ENCODE peak calls at places on chromosomes 13 and 19, in seven cellular contexts. One of them, this sample, is unnamed.

GRCh38 chr13:30158774-30159445 is 148.4 kb downstream of the KATNAL1 start:
- DNase-seq in heart left ventricle: no peak
- DNase-seq in cardiac fibroblast: peak; percentile 76
- DNase-seq in suprapubic skin: no peak
- DNase-seq in cardiac muscle cell: no peak
- DNase-seq in fibroblast of mammary gland: peak; percentile 91
- DNase-seq in left ventricle myocardium inferior: no peak
- DNase-seq in this sample: peak; percentile 89

GRCh38 chr19:58569943-58570670 is 3.0 kb downstream of the MZF1 start:
- DNase-seq in heart left ventricle: peak; percentile 25
- DNase-seq in cardiac fibroblast: no peak
- DNase-seq in suprapubic skin: peak; percentile 69
- DNase-seq in cardiac muscle cell: no peak
- DNase-seq in fibroblast of mammary gland: no peak
- DNase-seq in left ventricle myocardium inferior: peak; percentile 12
- DNase-seq in this sample: no peak

GRCh38 chr19:1843116-1843515 is 5.2 kb downstream of the REXO1 start:
- DNase-seq in heart left ventricle: no peak
- DNase-seq in cardiac fibroblast: no peak
- DNase-seq in suprapubic skin: no peak
- DNase-seq in cardiac muscle cell: no peak
- DNase-seq in fibroblast of mammary gland: no peak
- DNase-seq in left ventricle myocardium inferior: no peak
- DNase-seq in this sample: no peak

GRCh38 chr19:11181488-11181887 is 15.9 kb downstream of the KANK2 start:
- DNase-seq in heart left ventricle: no peak
- DNase-seq in cardiac fibroblast: no peak
- DNase-seq in suprapubic skin: no peak
- DNase-seq in cardiac muscle cell: no peak
- DNase-seq in fibroblast of mammary gland: no peak
- DNase-seq in left ventricle myocardium inferior: no peak
- DNase-seq in this sample: no peak

GRCh38 chr19:6745965-6746364 is 6.5 kb downstream of the TRIP10 start:
- DNase-seq in heart left ventricle: no peak
- DNase-seq in cardiac fibroblast: no peak
- DNase-seq in suprapubic skin: no peak
- DNase-seq in cardiac muscle cell: no peak
- DNase-seq in fibroblast of mammary gland: no peak
- DNase-seq in left ventricle myocardium inferior: no peak
- DNase-seq in this sample: no peak

GRCh38 chr13:24539500-24540165 is 27.1 kb upstream of the PARP4 start:
- DNase-seq in heart left ventricle: no peak
- DNase-seq in cardiac fibroblast: no peak
- DNase-seq in suprapubic skin: no peak
- DNase-seq in cardiac muscle cell: no peak
- DNase-seq in fibroblast of mammary gland: no peak
- DNase-seq in left ventricle myocardium inferior: no peak
- DNase-seq in this sample: no peak

GRCh38 chr19:11495885-11496284 is 9.8 kb downstream of the ZNF653 start:
- DNase-seq in heart left ventricle: no peak
- DNase-seq in cardiac fibroblast: no peak
- DNase-seq in suprapubic skin: no peak
- DNase-seq in cardiac muscle cell: no peak
- DNase-seq in fibroblast of mammary gland: no peak
- DNase-seq in left ventricle myocardium inferior: no peak
- DNase-seq in this sample: no peak

GRCh38 chr19:19645233-19645870 is 1.9 kb upstream of the GMIP start:
- DNase-seq in heart left ventricle: peak; percentile 23
- DNase-seq in cardiac fibroblast: no peak
- DNase-seq in suprapubic skin: no peak
- DNase-seq in cardiac muscle cell: no peak
- DNase-seq in fibroblast of mammary gland: no peak
- DNase-seq in left ventricle myocardium inferior: no peak
- DNase-seq in this sample: no peak

GRCh38 chr13:112917731-112918130 is 51.3 kb upstream of the MCF2L start:
- DNase-seq in heart left ventricle: no peak
- DNase-seq in cardiac fibroblast: no peak
- DNase-seq in suprapubic skin: no peak
- DNase-seq in cardiac muscle cell: no peak
- DNase-seq in fibroblast of mammary gland: no peak
- DNase-seq in left ventricle myocardium inferior: no peak
- DNase-seq in this sample: no peak

GRCh38 chr13:40789275-40790231 is at the start of gene SLC25A15:
- DNase-seq in heart left ventricle: peak; percentile 91
- DNase-seq in cardiac fibroblast: peak; percentile 70
- DNase-seq in suprapubic skin: peak; percentile 83
- DNase-seq in cardiac muscle cell: peak; percentile 91
- DNase-seq in fibroblast of mammary gland: peak; percentile 72
- DNase-seq in left ventricle myocardium inferior: peak; percentile 85
- DNase-seq in this sample: peak; percentile 68

GRCh38 chr19:17091758-17092333 is 16.3 kb downstream of the MYO9B start:
- DNase-seq in heart left ventricle: peak; percentile 63
- DNase-seq in cardiac fibroblast: no peak
- DNase-seq in suprapubic skin: no peak
- DNase-seq in cardiac muscle cell: no peak
- DNase-seq in fibroblast of mammary gland: no peak
- DNase-seq in left ventricle myocardium inferior: peak; percentile 57
- DNase-seq in this sample: no peak

GRCh38 chr13:73519720-73520119 is 460.9 kb downstream of the KLF5 start:
- DNase-seq in heart left ventricle: no peak
- DNase-seq in cardiac fibroblast: no peak
- DNase-seq in suprapubic skin: no peak
- DNase-seq in cardiac muscle cell: no peak
- DNase-seq in fibroblast of mammary gland: no peak
- DNase-seq in left ventricle myocardium inferior: no peak
- DNase-seq in this sample: no peak

GRCh38 chr19:58356236-58356970 is 3.1 kb upstream of the A1BG start:
- DNase-seq in heart left ventricle: no peak
- DNase-seq in cardiac fibroblast: peak; percentile 53
- DNase-seq in suprapubic skin: no peak
- DNase-seq in cardiac muscle cell: no peak
- DNase-seq in fibroblast of mammary gland: peak; percentile 35
- DNase-seq in left ventricle myocardium inferior: no peak
- DNase-seq in this sample: peak; percentile 52

GRCh38 chr13:96011291-96011875 is 41.8 kb downstream of the UGGT2 start:
- DNase-seq in heart left ventricle: no peak
- DNase-seq in cardiac fibroblast: peak; percentile 13
- DNase-seq in suprapubic skin: no peak
- DNase-seq in cardiac muscle cell: no peak
- DNase-seq in fibroblast of mammary gland: peak; percentile 80
- DNase-seq in left ventricle myocardium inferior: no peak
- DNase-seq in this sample: no peak

GRCh38 chr13:74024314-74024713 is 109.9 kb downstream of the KLF12 start:
- DNase-seq in heart left ventricle: no peak
- DNase-seq in cardiac fibroblast: no peak
- DNase-seq in suprapubic skin: no peak
- DNase-seq in cardiac muscle cell: no peak
- DNase-seq in fibroblast of mammary gland: no peak
- DNase-seq in left ventricle myocardium inferior: no peak
- DNase-seq in this sample: peak; percentile 42

GRCh38 chr13:112733661-112734379 is 44.0 kb downstream of the ATP11A start:
- DNase-seq in heart left ventricle: no peak
- DNase-seq in cardiac fibroblast: no peak
- DNase-seq in suprapubic skin: no peak
- DNase-seq in cardiac muscle cell: peak; percentile 45
- DNase-seq in fibroblast of mammary gland: no peak
- DNase-seq in left ventricle myocardium inferior: no peak
- DNase-seq in this sample: no peak

GRCh38 chr19:47542030-47542475 is 27.2 kb upstream of the NAPA start:
- DNase-seq in heart left ventricle: peak; percentile 56
- DNase-seq in cardiac fibroblast: peak; percentile 27
- DNase-seq in suprapubic skin: no peak
- DNase-seq in cardiac muscle cell: peak; percentile 72
- DNase-seq in fibroblast of mammary gland: peak; percentile 42
- DNase-seq in left ventricle myocardium inferior: no peak
- DNase-seq in this sample: peak; percentile 23

GRCh38 chr19:21158523-21159135 is 16.8 kb downstream of the ZNF431 start:
- DNase-seq in heart left ventricle: no peak
- DNase-seq in cardiac fibroblast: peak; percentile 67
- DNase-seq in suprapubic skin: no peak
- DNase-seq in cardiac muscle cell: no peak
- DNase-seq in fibroblast of mammary gland: peak; percentile 54
- DNase-seq in left ventricle myocardium inferior: no peak
- DNase-seq in this sample: peak; percentile 69

GRCh38 chr19:10670187-10670586 is 16.0 kb downstream of the ILF3 start:
- DNase-seq in heart left ventricle: peak; percentile 18
- DNase-seq in cardiac fibroblast: no peak
- DNase-seq in suprapubic skin: no peak
- DNase-seq in cardiac muscle cell: no peak
- DNase-seq in fibroblast of mammary gland: peak; percentile 75
- DNase-seq in left ventricle myocardium inferior: no peak
- DNase-seq in this sample: peak; percentile 38

GRCh38 chr13:27043013-27043412 is 128.6 kb downstream of the USP12 start:
- DNase-seq in heart left ventricle: no peak
- DNase-seq in cardiac fibroblast: peak; percentile 95
- DNase-seq in suprapubic skin: no peak
- DNase-seq in cardiac muscle cell: no peak
- DNase-seq in fibroblast of mammary gland: peak; percentile 99
- DNase-seq in left ventricle myocardium inferior: no peak
- DNase-seq in this sample: peak; percentile 92

GRCh38 chr13:49690133-49690989 is 925 bp downstream of the EBPL start:
- DNase-seq in heart left ventricle: no peak
- DNase-seq in cardiac fibroblast: peak; percentile 55
- DNase-seq in suprapubic skin: no peak
- DNase-seq in cardiac muscle cell: no peak
- DNase-seq in fibroblast of mammary gland: peak; percentile 59
- DNase-seq in left ventricle myocardium inferior: no peak
- DNase-seq in this sample: peak; percentile 73

DNA sequence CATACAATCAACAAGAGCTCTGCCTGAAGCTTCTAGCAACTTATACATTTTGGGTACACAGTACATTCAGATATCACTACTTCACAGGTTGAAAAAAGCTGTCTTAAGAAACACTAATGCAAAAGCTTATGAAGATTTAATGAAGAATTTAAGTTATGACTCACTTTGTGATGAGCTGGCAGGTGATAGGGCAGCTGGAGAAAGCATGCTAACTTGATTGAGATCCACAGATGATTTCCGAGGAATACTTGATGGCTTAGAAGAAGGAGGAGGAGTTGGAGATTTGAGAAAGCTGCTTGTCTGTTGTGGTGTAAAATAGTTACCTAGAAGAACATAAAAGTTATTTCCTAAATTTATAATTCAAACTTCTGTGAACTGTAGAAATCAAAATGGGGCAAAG is 23.3 kb downstream of the EXOSC8 start:
- DNase-seq in heart left ventricle: no peak
- DNase-seq in cardiac fibroblast: peak; percentile 56
- DNase-seq in suprapubic skin: no peak
- DNase-seq in cardiac muscle cell: no peak
- DNase-seq in fibroblast of mammary gland: peak; percentile 71
- DNase-seq in left ventricle myocardium inferior: no peak
- DNase-seq in this sample: peak; percentile 64
- H3K4me3 ChIP-seq in heart left ventricle: no peak overlapping the region
- H3K4me3 ChIP-seq in cardiac fibroblast: no peak overlapping the region
- H3K4me3 ChIP-seq in suprapubic skin: no peak overlapping the region
- H3K4me3 ChIP-seq in cardiac muscle cell: no peak overlapping the region
- H3K4me3 ChIP-seq in fibroblast of mammary gland: no peak overlapping the region
- H3K4me3 ChIP-seq in left ventricle myocardium inferior: no peak overlapping the region
- H3K4me3 ChIP-seq in this sample: no peak overlapping the region

GRCh38 chr13:114145256-114145655 is 12.8 kb upstream of the RASA3 start:
- DNase-seq in heart left ventricle: peak; percentile 15
- DNase-seq in cardiac fibroblast: no peak
- DNase-seq in suprapubic skin: no peak
- DNase-seq in cardiac muscle cell: no peak
- DNase-seq in fibroblast of mammary gland: no peak
- DNase-seq in left ventricle myocardium inferior: no peak
- DNase-seq in this sample: no peak

GRCh38 chr13:114146173-114146572 is 13.8 kb upstream of the RASA3 start:
- DNase-seq in heart left ventricle: no peak
- DNase-seq in cardiac fibroblast: no peak
- DNase-seq in suprapubic skin: no peak
- DNase-seq in cardiac muscle cell: no peak
- DNase-seq in fibroblast of mammary gland: no peak
- DNase-seq in left ventricle myocardium inferior: no peak
- DNase-seq in this sample: no peak

GRCh38 chr13:114147803-114148520 is 15.5 kb upstream of the RASA3 start:
- DNase-seq in heart left ventricle: no peak
- DNase-seq in cardiac fibroblast: no peak
- DNase-seq in suprapubic skin: no peak
- DNase-seq in cardiac muscle cell: no peak
- DNase-seq in fibroblast of mammary gland: no peak
- DNase-seq in left ventricle myocardium inferior: no peak
- DNase-seq in this sample: no peak

GRCh38 chr13:114145722-114146121 is 13.3 kb upstream of the RASA3 start:
- DNase-seq in heart left ventricle: peak; percentile 13
- DNase-seq in cardiac fibroblast: no peak
- DNase-seq in suprapubic skin: peak; percentile 43
- DNase-seq in cardiac muscle cell: no peak
- DNase-seq in fibroblast of mammary gland: no peak
- DNase-seq in left ventricle myocardium inferior: no peak
- DNase-seq in this sample: no peak

DNA sequence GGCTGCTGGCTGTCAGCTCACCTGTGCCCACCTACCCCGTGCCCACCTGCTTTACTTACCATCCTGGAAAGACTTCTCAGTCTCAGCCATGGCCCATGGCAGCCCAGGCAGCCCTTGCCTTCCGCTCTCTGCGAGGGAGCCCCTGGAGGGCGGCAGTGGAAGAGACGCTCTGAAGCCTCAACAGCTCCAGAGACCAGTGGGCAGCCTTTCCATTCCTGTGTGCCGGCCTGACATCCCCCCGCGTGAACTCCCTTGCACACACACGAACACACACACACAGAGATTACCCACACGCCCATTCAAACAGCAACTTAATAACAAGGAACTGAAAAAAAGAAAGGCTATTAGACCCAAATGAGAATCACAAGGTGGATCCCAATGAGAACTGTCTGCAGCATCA is 14.2 kb upstream of the RASA3 start:
- DNase-seq in heart left ventricle: peak; percentile 3
- DNase-seq in cardiac fibroblast: no peak
- DNase-seq in suprapubic skin: no peak
- DNase-seq in cardiac muscle cell: peak; percentile 45
- DNase-seq in fibroblast of mammary gland: no peak
- DNase-seq in left ventricle myocardium inferior: no peak
- DNase-seq in this sample: peak; percentile 26
- TF ChIP-seq CTCF in heart left ventricle: no peak
- TF ChIP-seq CTCF in cardiac fibroblast: peak; percentile 30
- TF ChIP-seq CTCF in suprapubic skin: no peak
- TF ChIP-seq CTCF in cardiac muscle cell: peak; percentile 36
- TF ChIP-seq CTCF in fibroblast of mammary gland: peak; percentile 16
- TF ChIP-seq CTCF in left ventricle myocardium inferior: no peak
- TF ChIP-seq CTCF in this sample: peak; percentile 58

GRCh38 chr13:109938255-109938936 is 152.0 kb upstream of the IRS2 start:
- DNase-seq in heart left ventricle: no peak
- DNase-seq in cardiac fibroblast: peak; percentile 92
- DNase-seq in suprapubic skin: no peak
- DNase-seq in cardiac muscle cell: no peak
- DNase-seq in fibroblast of mammary gland: peak; percentile 96
- DNase-seq in left ventricle myocardium inferior: no peak
- DNase-seq in this sample: peak; percentile 85
- H3K4me3 ChIP-seq in heart left ventricle: no peak overlapping the region
- H3K4me3 ChIP-seq in cardiac fibroblast: no peak overlapping the region
- H3K4me3 ChIP-seq in suprapubic skin: no peak overlapping the region
- H3K4me3 ChIP-seq in cardiac muscle cell: no peak overlapping the region
- H3K4me3 ChIP-seq in fibroblast of mammary gland: no peak overlapping the region
- H3K4me3 ChIP-seq in left ventricle myocardium inferior: no peak overlapping the region
- H3K4me3 ChIP-seq in this sample: no peak overlapping the region

DNA sequence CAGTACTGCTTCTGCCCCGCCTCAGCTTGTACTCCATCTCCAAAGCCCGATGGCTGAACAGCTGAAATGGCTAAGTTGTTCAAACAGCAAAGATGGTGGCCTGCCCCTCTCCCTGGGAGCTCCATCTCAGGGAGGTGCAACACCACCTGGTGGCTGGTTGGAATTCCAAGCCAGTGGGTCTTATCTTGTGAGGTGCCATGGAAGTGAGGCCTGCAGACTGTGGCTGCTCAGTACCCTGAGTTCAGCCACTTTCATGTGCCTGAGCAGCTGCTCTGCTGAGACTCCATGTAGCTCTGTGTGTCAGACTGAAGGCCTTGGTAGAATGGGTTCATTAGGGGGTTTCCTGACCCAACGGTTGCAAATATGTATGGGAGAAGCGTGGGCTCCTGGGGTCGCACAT is 67.3 kb upstream of the SPRY2 start:
- DNase-seq in heart left ventricle: no peak
- DNase-seq in cardiac fibroblast: no peak
- DNase-seq in suprapubic skin: no peak
- DNase-seq in cardiac muscle cell: no peak
- DNase-seq in fibroblast of mammary gland: no peak
- DNase-seq in left ventricle myocardium inferior: no peak
- DNase-seq in this sample: no peak
- TF ChIP-seq CTCF in heart left ventricle: no peak
- TF ChIP-seq CTCF in cardiac fibroblast: no peak
- TF ChIP-seq CTCF in suprapubic skin: no peak
- TF ChIP-seq CTCF in cardiac muscle cell: no peak
- TF ChIP-seq CTCF in fibroblast of mammary gland: no peak
- TF ChIP-seq CTCF in left ventricle myocardium inferior: no peak
- TF ChIP-seq CTCF in this sample: no peak

This sample was measured in choroid plexus epithelial cell.